ENCODE peak calls at places on chromosomes 1 and 21, in five cellular contexts. Y, I, D, O and F are unnamed samples.

GRCh38 chr21:41768371-41769042 is 1.7 kb upstream of the RIPK4 start:
- DNase-seq in Y (no peak), I (no peak), D (peak; percentile 85), O (no peak), F (peak; percentile 71)

GRCh38 chr1:246947255-246947654 is 15.5 kb upstream of the AHCTF1 start:
- DNase-seq in Y (peak; percentile 76), I (peak; percentile 24), D (peak; percentile 46), O (no peak), F (peak; percentile 78)

GRCh38 chr1:203287109-203287893 is 18.0 kb upstream of the BTG2 start:
- DNase-seq in Y (peak; percentile 89), I (no peak), D (no peak), O (no peak), F (peak; percentile 41)

GRCh38 chr1:155127105-155127671 is 488 bp upstream of the EFNA1 start:
- DNase-seq in Y (peak; percentile 86), I (peak; percentile 53), D (peak; percentile 57), O (no peak), F (peak; percentile 89)

GRCh38 chr1:208303743-208304142 is 59.6 kb upstream of the PLXNA2 start:
- DNase-seq in Y (no peak), I (no peak), D (no peak), O (no peak), F (no peak)

GRCh38 chr1:31617917-31618746 is 643 bp downstream of the HCRTR1 start:
- DNase-seq in Y (peak; percentile 41), I (no peak), D (peak; percentile 12), O (no peak), F (peak; percentile 64)

GRCh38 chr1:102110591-102110990 is 113.9 kb upstream of the OLFM3 start:
- DNase-seq in Y (no peak), I (no peak), D (no peak), O (no peak), F (no peak)

GRCh38 chr21:31397939-31398338 is 53.9 kb upstream of the TIAM1 start:
- DNase-seq in Y (no peak), I (no peak), D (no peak), O (no peak), F (no peak)

GRCh38 chr1:9767964-9768668 is 55.6 kb downstream of the CLSTN1 start:
- DNase-seq in Y (no peak), I (no peak), D (no peak), O (no peak), F (no peak)

GRCh38 chr1:173430707-173431662 is 46.1 kb upstream of the PRDX6 start:
- DNase-seq in Y (peak; percentile 94), I (peak; percentile 94), D (peak; percentile 88), O (peak; percentile 87), F (peak; percentile 96)

GRCh38 chr1:193566735-193567134 is 380.3 kb upstream of the B3GALT2 start:
- DNase-seq in Y (no peak), I (no peak), D (no peak), O (no peak), F (no peak)

GRCh38 chr1:193568451-193568985 is 382.1 kb upstream of the B3GALT2 start:
- DNase-seq in Y (no peak), I (no peak), D (no peak), O (no peak), F (no peak)

GRCh38 chr1:193569096-193569495 is 382.7 kb upstream of the B3GALT2 start:
- DNase-seq in Y (no peak), I (no peak), D (no peak), O (no peak), F (no peak)

GRCh38 chr1:193569696-193570269 is 383.4 kb upstream of the B3GALT2 start:
- DNase-seq in Y (no peak), I (no peak), D (peak; percentile 91), O (no peak), F (no peak)

GRCh38 chr1:193567937-193568336 is 381.5 kb upstream of the B3GALT2 start:
- DNase-seq in Y (no peak), I (no peak), D (no peak), O (no peak), F (no peak)
- H3K4me1 ChIP-seq in Y (no peaks in the 10 kb centered on the region), I (no peaks in the 10 kb centered on the region), D (no peaks in the 10 kb centered on the region), O (no peaks in the 10 kb centered on the region), F (no peaks in the 10 kb centered on the region)

DNA sequence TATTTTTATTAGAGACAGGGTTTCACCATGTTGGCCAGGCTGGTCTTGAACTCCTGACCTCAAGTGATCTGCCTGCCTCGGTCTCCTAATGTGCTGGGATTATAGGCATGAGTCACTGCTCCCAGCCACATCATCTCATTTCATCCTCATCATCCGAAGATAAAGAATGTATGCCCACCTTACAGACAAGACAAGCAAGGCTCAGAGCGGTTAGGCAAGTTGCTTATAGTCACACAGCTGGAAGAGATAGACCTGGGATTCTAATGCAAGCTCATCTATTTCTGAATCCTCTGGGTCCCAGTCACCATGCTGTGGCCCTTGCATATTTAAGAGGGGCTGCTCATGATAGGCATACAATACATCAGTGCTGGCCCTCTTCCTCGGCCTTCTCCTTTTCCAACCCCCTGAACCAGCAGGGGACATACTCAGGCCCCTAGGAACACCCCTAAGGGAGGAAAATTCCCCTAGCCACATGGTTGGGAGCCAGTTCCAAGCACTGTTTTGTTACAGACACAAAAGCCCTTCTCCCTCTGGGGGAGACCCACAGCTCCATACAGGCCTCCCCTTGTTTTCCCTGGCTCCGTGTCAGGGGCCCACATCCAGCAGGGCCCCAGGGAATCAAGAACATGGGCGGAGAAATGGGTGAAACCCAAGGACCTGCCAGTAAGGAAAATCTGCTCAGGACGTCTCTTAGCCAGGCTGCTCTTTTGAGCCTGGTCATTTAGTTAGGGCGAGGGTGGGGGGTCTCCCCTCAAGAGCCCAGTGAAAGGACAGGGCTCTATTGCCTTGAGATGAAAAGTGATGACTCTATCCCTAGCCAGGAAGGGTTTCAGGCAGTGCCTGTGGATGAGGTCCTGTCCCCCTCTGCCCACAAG is 6.9 kb downstream of the CSRP1 start:
- DNase-seq in Y (no peak), I (no peak), D (no peak), O (no peak), F (no peak)
- TF ChIP-seq POLR2A in Y (no peak), I (no peak), D (no peak), O (no peak), F (no peak)

GRCh38 chr1:12480031-12480430 is 138.0 kb downstream of the DHRS3 start:
- DNase-seq in Y (no peak), I (no peak), D (no peak), O (no peak), F (no peak)
- H3K4me1 ChIP-seq in Y (peaks cover 39% of the 10 kb centered on the region), I (peaks cover 100% of the 10 kb centered on the region), D (peaks cover 45% of the 10 kb centered on the region), O (no peaks in the 10 kb centered on the region), F (peaks cover 90% of the 10 kb centered on the region)

GRCh38 chr1:229554886-229555621 is 3.5 kb downstream of the ABCB10 start:
- DNase-seq in Y (no peak), I (no peak), D (no peak), O (no peak), F (no peak)

GRCh38 chr1:229556551-229556950 is 2.0 kb downstream of the ABCB10 start:
- DNase-seq in Y (no peak), I (no peak), D (no peak), O (no peak), F (no peak)

GRCh38 chr1:229557913-229558414 is 543 bp downstream of the ABCB10 start:
- DNase-seq in Y (peak; percentile 32), I (no peak), D (no peak), O (no peak), F (peak; percentile 45)

GRCh38 chr1:229557214-229557850 is 1.2 kb downstream of the ABCB10 start:
- DNase-seq in Y (no peak), I (no peak), D (peak; percentile 34), O (no peak), F (no peak)

DNA sequence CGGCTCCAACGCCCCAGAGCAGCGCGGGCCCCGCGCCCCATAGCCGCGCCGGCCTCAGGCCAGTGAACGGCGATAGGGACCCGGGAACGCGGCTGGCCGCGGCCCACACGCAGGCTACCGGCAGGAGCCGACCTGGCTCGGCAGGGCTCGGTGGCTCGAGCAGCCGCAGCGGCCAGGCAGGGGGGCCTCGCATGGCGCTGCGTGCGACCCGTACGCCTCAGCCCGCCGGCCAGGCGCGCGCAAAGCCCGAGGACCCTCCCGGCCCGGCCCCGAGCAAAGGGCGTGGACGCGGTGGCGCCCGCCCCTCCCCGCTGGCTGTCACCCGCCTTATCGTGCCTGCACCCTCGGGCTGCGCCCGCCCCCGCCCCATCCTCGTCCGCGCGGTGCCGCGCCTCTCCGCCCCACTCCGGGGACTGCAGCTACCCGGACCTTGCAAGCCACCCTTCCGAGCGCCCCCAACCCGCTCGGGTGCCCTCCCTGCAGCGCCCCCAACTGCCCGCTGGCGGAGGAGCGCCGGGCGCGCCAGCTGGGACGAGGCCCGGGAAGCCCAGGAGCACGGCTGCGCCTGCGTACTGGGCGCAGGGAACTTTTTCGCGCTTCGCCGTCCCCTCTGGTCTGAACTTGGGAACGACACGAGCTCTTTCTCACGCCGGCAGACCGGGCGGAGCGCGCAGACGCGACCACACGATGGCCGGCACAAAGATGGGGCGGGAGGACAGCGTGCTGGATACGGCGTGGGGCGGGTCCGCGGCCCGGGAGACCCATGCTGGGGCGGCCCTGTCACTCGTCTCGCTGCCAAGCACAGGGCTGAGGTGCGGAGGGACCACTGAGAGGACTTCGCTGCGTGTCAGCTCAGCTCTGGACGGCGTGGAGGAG is at the start of gene ABCB10:
- DNase-seq in Y (peak; percentile 97), I (peak; percentile 88), D (peak; percentile 96), O (peak; percentile 98), F (peak; percentile 97)
- TF ChIP-seq POLR2A in Y (peak; percentile 54), I (peak; percentile 54), D (no peak), O (no peak), F (peak; percentile 65)

GRCh38 chr1:89306273-89306672 is 33.6 kb upstream of the GBP5 start:
- DNase-seq in Y (no peak), I (no peak), D (no peak), O (no peak), F (no peak)
- H3K4me1 ChIP-seq in Y (peaks cover 16% of the 10 kb centered on the region), I (peaks cover 19% of the 10 kb centered on the region), D (no peaks in the 10 kb centered on the region), O (no peaks in the 10 kb centered on the region), F (no peaks in the 10 kb centered on the region)

GRCh38 chr1:160548960-160549664 is 26.1 kb upstream of the SLAMF6 start:
- DNase-seq in Y (no peak), I (no peak), D (no peak), O (no peak), F (no peak)
- TF ChIP-seq POLR2A in Y (no peak), I (no peak), D (no peak), O (no peak), F (no peak)

DNA sequence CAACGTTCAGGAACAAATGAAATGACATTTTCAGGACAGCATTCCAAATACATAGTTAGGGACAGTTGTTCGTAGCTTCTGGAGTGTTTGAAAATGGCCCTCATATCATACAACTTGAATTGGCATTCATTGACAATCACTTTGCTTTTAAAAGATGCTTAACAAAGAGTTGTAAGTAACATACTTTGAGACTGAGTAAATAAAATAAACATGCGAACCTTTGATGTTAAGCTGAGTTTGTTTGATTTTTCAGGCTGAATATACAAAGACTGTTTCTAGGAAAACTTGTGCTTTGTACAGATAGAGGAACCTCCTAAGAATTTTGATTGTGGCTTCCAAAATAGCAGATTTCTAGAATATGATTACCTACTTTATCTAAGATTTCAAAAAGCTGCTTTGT is 45.3 kb downstream of the ITSN1 start:
- DNase-seq in Y (no peak), I (no peak), D (peak; percentile 24), O (no peak), F (no peak)
- H3K4me1 ChIP-seq in Y (peaks cover 62% of the 10 kb centered on the region), I (peaks cover 62% of the 10 kb centered on the region), D (peaks cover 13% of the 10 kb centered on the region), O (no peaks in the 10 kb centered on the region), F (peaks cover 52% of the 10 kb centered on the region)